ENCODE peak calls at places on chromosomes 7 and 10, in six cellular contexts. W is GM12892, O is K562, C is H1, F is HepG2, P is GM12878. K is an unnamed sample.

GRCh38 chr7:46864711-46865110 is 717.2 kb downstream of the TNS3 start:
- DNase-seq in C (no peak), O (no peak), W (no peak), P (no peak), F (no peak), K (no peak)

GRCh38 chr7:66837007-66837406 is 84.0 kb upstream of the TMEM248 start:
- DNase-seq in C (peak), F (peak), P (no peak), O (peak), W (no peak), K (no peak)

GRCh38 chr7:42972703-42973500 is 40.7 kb downstream of the MRPL32 start:
- DNase-seq in P (no peak), O (peak), C (no peak), W (no peak), F (peak), K (no peak)

GRCh38 chr10:29324220-29324831 is 35.5 kb downstream of the LYZL1 start:
- DNase-seq in O (no peak), F (peak), W (no peak), P (no peak), C (no peak), K (no peak)

GRCh38 chr7:100559127-100559526 is 14.6 kb downstream of the SAP25 start:
- DNase-seq in P (no peak), C (no peak), F (no peak), W (no peak), O (no peak), K (no peak)

GRCh38 chr10:113581092-113581491 is 28.2 kb downstream of the HABP2 start:
- DNase-seq in O (no peak), F (no peak), W (no peak), P (no peak), C (no peak), K (no peak)

GRCh38 chr10:34498821-34499220 is 316.3 kb downstream of the PARD3 start:
- DNase-seq in P (no peak), W (no peak), C (no peak), O (no peak), F (no peak), K (no peak)

GRCh38 chr7:5117095-5117970 is 71.7 kb downstream of the RBAK start:
- DNase-seq in C (no peak), F (no peak), P (no peak), W (no peak), O (no peak), K (no peak)

GRCh38 chr10:124993728-124994451 is 52.0 kb downstream of the ZRANB1 start:
- DNase-seq in W (no peak), O (no peak), C (no peak), F (no peak), P (no peak), K (no peak)

GRCh38 chr7:5591547-5591899 is 167.9 kb upstream of the TNRC18 start:
- DNase-seq in W (no peak), O (peak), F (peak), P (no peak), C (no peak), K (no peak)

GRCh38 chr10:26491934-26492333 is 53.8 kb downstream of the APBB1IP start:
- DNase-seq in F (no peak), P (no peak), O (no peak), C (no peak), W (no peak), K (no peak)

GRCh38 chr10:129870926-129871660 is 93.0 kb downstream of the EBF3 start:
- DNase-seq in F (no peak), W (no peak), P (no peak), O (no peak), C (no peak), K (no peak)

GRCh38 chr10:31723074-31723750 is 205.4 kb downstream of the ARHGAP12 start:
- DNase-seq in W (no peak), C (no peak), O (no peak), F (peak), P (no peak), K (no peak)

GRCh38 chr7:157851501-157852067 is 514.8 kb downstream of the DNAJB6 start:
- DNase-seq in P (no peak), C (no peak), F (peak), W (no peak), O (no peak), K (no peak)

GRCh38 chr7:38840736-38841460 is 68.1 kb downstream of the VPS41 start:
- DNase-seq in F (no peak), C (no peak), O (no peak), P (no peak), W (no peak), K (no peak)

GRCh38 chr7:106143711-106144347 is 31.7 kb upstream of the SYPL1 start:
- DNase-seq in C (no peak), P (no peak), O (peak), F (no peak), W (no peak), K (no peak)

GRCh38 chr10:118950190-118950658 is 79.3 kb upstream of the NANOS1 start:
- DNase-seq in W (no peak), C (no peak), P (no peak), F (no peak), O (no peak), K (no peak)

GRCh38 chr10:28479366-28479765 is 53.6 kb upstream of the WAC start:
- DNase-seq in C (no peak), O (peak), F (no peak), W (no peak), P (no peak), K (no peak)

GRCh38 chr7:113120647-113121046 is 2.3 kb upstream of the SMIM30 start:
- DNase-seq in F (no peak), W (no peak), O (no peak), P (no peak), C (no peak), K (no peak)

GRCh38 chr10:6729071-6729773 is 149.1 kb upstream of the PRKCQ start:
- DNase-seq in W (no peak), O (no peak), F (no peak), C (no peak), P (no peak), K (no peak)

GRCh38 chr7:46257766-46258448 is 336.8 kb upstream of the IGFBP3 start:
- DNase-seq in O (no peak), W (no peak), F (no peak), C (no peak), P (no peak), K (no peak)

GRCh38 chr7:23016345-23017253 is 2.7 kb upstream of the HYCC1 start:
- DNase-seq in W (no peak), P (no peak), C (no peak), O (no peak), F (peak), K (no peak)

GRCh38 chr10:54402576-54402975 is 398.5 kb downstream of the PCDH15 start:
- DNase-seq in W (no peak), C (no peak), P (no peak), O (no peak), F (peak), K (no peak)

GRCh38 chr7:75856562-75856961 is 22.3 kb upstream of the RHBDD2 start:
- DNase-seq in P (no peak), O (no peak), W (no peak), F (no peak), C (no peak), K (no peak)

GRCh38 chr10:85920311-85920710 is 446.3 kb downstream of the GRID1 start:
- DNase-seq in O (no peak), P (no peak), F (no peak), W (no peak), C (no peak), K (no peak)

GRCh38 chr7:6640246-6640721 is 3.2 kb downstream of the ZNF316 start:
- DNase-seq in F (no peak), C (peak), P (no peak), O (peak), W (no peak), K (no peak)

GRCh38 chr7:38235606-38236005 is 37.8 kb downstream of the TARP start:
- DNase-seq in P (no peak), F (no peak), C (no peak), O (no peak), W (no peak), K (no peak)

GRCh38 chr7:134899729-134900128 is 86.6 kb upstream of the AGBL3 start:
- DNase-seq in F (peak), W (no peak), C (no peak), P (no peak), O (no peak), K (no peak)

GRCh38 chr10:70902659-70903261 is 14.4 kb upstream of the PCBD1 start:
- DNase-seq in W (no peak), C (no peak), P (no peak), F (no peak), O (peak), K (no peak)
- TF ChIP-seq TAF1 in W (no peak), C (no peak), P (no peak), F (no peak), O (no peak), K (no peak)

DNA sequence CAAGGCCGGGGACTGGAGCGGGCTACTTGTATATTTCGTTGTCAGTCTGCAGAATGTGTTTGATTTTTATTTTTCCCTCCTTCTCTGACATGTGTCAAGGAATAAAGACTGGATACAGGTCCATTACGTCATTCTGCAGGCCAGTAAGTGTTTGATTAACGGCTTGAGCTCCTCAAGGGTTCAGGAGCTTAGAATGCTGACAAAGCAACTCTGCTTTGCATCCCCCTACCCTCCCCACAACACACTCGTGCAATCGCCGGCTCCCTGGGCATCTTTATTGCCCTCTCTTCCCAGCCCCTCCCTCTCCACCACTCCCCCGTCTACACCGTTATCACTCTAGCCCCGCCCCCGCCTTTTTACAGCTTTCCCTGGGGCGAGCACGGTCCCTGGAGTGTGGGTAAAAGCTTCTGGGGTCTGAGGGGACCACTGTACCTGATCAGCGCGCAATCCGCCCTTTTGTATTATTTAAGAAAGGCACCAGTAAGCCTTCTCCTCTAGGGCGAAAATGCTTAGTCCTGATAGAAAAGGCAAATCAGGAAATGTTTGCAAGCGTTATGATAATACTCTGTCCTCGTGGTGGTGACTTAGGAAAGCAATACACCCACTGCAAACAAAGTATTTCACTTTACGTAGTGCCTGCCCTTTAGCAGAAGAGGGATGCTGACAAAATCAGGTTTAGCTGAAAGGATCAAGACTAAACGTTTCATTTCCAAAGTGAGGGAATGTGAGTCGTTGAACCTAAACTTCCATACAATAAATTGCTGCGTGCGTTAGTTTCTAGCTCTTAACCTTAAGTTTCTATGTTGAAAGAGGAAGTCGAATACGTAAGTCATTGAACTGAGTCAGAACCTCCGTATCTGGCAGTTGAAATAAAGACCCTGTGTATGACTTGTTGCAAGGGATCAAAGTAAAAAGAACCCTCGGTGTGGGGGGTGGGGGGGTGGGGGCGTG is 1.4 kb upstream of the CREB5 start:
- DNase-seq in F (no peak), C (no peak), W (no peak), O (peak), P (no peak), K (no peak)
- TF ChIP-seq POLR2A in F (no peak), C (no peak), W (peak), O (no peak), P (peak), K (peak)

GRCh38 chr10:73306171-73306708 is 52.4 kb downstream of the CFAP70 start:
- DNase-seq in F (no peak), P (no peak), C (no peak), O (no peak), W (no peak), K (no peak)
- TF ChIP-seq TAF1 in F (no peak), P (no peak), C (no peak), O (no peak), W (no peak), K (no peak)

GRCh38 chr7:35735396-35735795 is 40.5 kb upstream of the HERPUD2 start:
- DNase-seq in C (no peak), F (no peak), W (no peak), O (no peak), P (no peak), K (no peak)

GRCh38 chr7:35734001-35734483 is 39.1 kb upstream of the HERPUD2 start:
- DNase-seq in F (peak), O (no peak), W (no peak), C (no peak), P (no peak), K (no peak)

GRCh38 chr7:35736725-35737124 is 41.8 kb upstream of the HERPUD2 start:
- DNase-seq in F (peak), C (no peak), P (no peak), O (no peak), W (no peak), K (no peak)

GRCh38 chr7:35738889-35739288 is 44.0 kb upstream of the HERPUD2 start:
- DNase-seq in P (no peak), W (no peak), O (no peak), F (no peak), C (no peak), K (no peak)
- TF ChIP-seq POLR2A in P (no peak), W (no peak), O (no peak), F (no peak), C (no peak), K (no peak)

GRCh38 chr10:36888925-36889573 is 236.3 kb upstream of the ANKRD30A start:
- DNase-seq in C (peak), F (peak), W (peak), P (no peak), O (peak), K (peak)
- TF ChIP-seq TAF1 in C (no peak), F (no peak), W (no peak), P (no peak), O (no peak), K (no peak)

GRCh38 chr7:108158766-108159165 is 28.6 kb upstream of the LAMB4 start:
- DNase-seq in F (no peak), C (no peak), O (no peak), P (no peak), W (no peak), K (no peak)

GRCh38 chr7:108152198-108152597 is 22.0 kb upstream of the LAMB4 start:
- DNase-seq in W (no peak), P (no peak), C (no peak), O (no peak), F (no peak), K (no peak)

GRCh38 chr7:108157606-108158330 is 27.6 kb upstream of the LAMB4 start:
- DNase-seq in P (no peak), W (no peak), F (no peak), O (no peak), C (no peak), K (no peak)

GRCh38 chr7:108156897-108157605 is 26.9 kb upstream of the LAMB4 start:
- DNase-seq in C (no peak), W (no peak), F (no peak), O (no peak), P (no peak), K (no peak)
- TF ChIP-seq POLR2A in C (no peak), W (no peak), F (no peak), O (no peak), P (no peak), K (no peak)

K was measured in GM12891.